ENCODE peak calls at places on chromosomes 13 and 19, in nine cellular contexts. M, U, V, B, T, K, Q, I and D are unnamed samples.

GRCh38 chr13:46554971-46555370 is 2.0 kb downstream of the LRCH1 start:
- DNase-seq in M (no peak), U (no peak), V (peak), B (no peak), T (no peak), K (no peak), Q (no peak), I (no peak), D (no peak)

GRCh38 chr19:53624776-53625540 is 6.8 kb upstream of the DPRX start:
- DNase-seq in M (no peak), U (no peak), V (no peak), B (no peak), T (no peak), K (no peak), Q (no peak), I (no peak), D (no peak)

GRCh38 chr13:31793246-31793645 is 53.9 kb downstream of the RXFP2 start:
- DNase-seq in M (no peak), U (no peak), V (peak), B (no peak), T (no peak), K (no peak), Q (no peak), I (no peak), D (peak)

GRCh38 chr13:85266771-85267170 is 532.4 kb downstream of the SLITRK6 start:
- DNase-seq in M (no peak), U (no peak), V (no peak), B (no peak), T (no peak), K (no peak), Q (no peak), I (no peak), D (no peak)

GRCh38 chr13:58907347-58907746 is 1256.4 kb downstream of the DIAPH3 start:
- DNase-seq in M (no peak), U (no peak), V (no peak), B (no peak), T (no peak), K (no peak), Q (no peak), I (peak), D (no peak)

GRCh38 chr19:10089801-10090375 is 3.8 kb downstream of the SHFL start:
- DNase-seq in M (no peak), U (no peak), V (no peak), B (no peak), T (no peak), K (no peak), Q (no peak), I (no peak), D (no peak)

GRCh38 chr13:81406022-81406421 is 1065.1 kb upstream of the SPRY2 start:
- DNase-seq in M (no peak), U (no peak), V (no peak), B (no peak), T (no peak), K (no peak), Q (no peak), I (no peak), D (no peak)

GRCh38 chr13:99970761-99971575 is 599 bp downstream of the ZIC5 start:
- DNase-seq in M (no peak), U (no peak), V (no peak), B (no peak), T (no peak), K (no peak), Q (no peak), I (no peak), D (no peak)

GRCh38 chr13:43285891-43286602 is 262.7 kb downstream of the DNAJC15 start:
- DNase-seq in M (no peak), U (peak), V (no peak), B (no peak), T (no peak), K (no peak), Q (no peak), I (no peak), D (no peak)

GRCh38 chr19:49556412-49557398 is 23.7 kb downstream of the NOSIP start:
- DNase-seq in M (peak), U (no peak), V (no peak), B (no peak), T (no peak), K (no peak), Q (peak), I (no peak), D (no peak)

GRCh38 chr13:98509271-98510155 is 67.4 kb downstream of the STK24 start:
- DNase-seq in M (no peak), U (peak), V (peak), B (peak), T (peak), K (peak), Q (peak), I (peak), D (no peak)

GRCh38 chr13:60230593-60230992 is 66.9 kb upstream of the DIAPH3 start:
- DNase-seq in M (no peak), U (no peak), V (no peak), B (no peak), T (no peak), K (no peak), Q (no peak), I (peak), D (no peak)

GRCh38 chr13:102128216-102128800 is 273.5 kb downstream of the FGF14 start:
- DNase-seq in M (no peak), U (no peak), V (no peak), B (no peak), T (no peak), K (no peak), Q (no peak), I (no peak), D (no peak)

GRCh38 chr13:45048890-45049407 is 59.6 kb downstream of the GPALPP1 start:
- DNase-seq in M (no peak), U (no peak), V (no peak), B (no peak), T (no peak), K (no peak), Q (no peak), I (no peak), D (no peak)

GRCh38 chr19:37997911-37998344 is 90.9 kb downstream of the SIPA1L3 start:
- DNase-seq in M (peak), U (no peak), V (peak), B (no peak), T (no peak), K (no peak), Q (no peak), I (peak), D (no peak)

GRCh38 chr19:4373601-4374441 is 26.5 kb downstream of the SH3GL1 start:
- DNase-seq in M (no peak), U (peak), V (no peak), B (peak), T (peak), K (no peak), Q (no peak), I (peak), D (no peak)

GRCh38 chr13:41178040-41178439 is 16.3 kb downstream of the KBTBD7 start:
- DNase-seq in M (no peak), U (no peak), V (no peak), B (no peak), T (no peak), K (no peak), Q (no peak), I (peak), D (no peak)

GRCh38 chr13:66673401-66673800 is 556.7 kb downstream of the PCDH9 start:
- DNase-seq in M (no peak), U (no peak), V (no peak), B (no peak), T (no peak), K (no peak), Q (no peak), I (peak), D (no peak)

GRCh38 chr13:22091222-22091970 is 420.5 kb downstream of the FGF9 start:
- DNase-seq in M (no peak), U (no peak), V (no peak), B (no peak), T (no peak), K (no peak), Q (no peak), I (peak), D (no peak)

GRCh38 chr13:27177852-27178251 is 6.2 kb upstream of the USP12 start:
- DNase-seq in M (no peak), U (no peak), V (no peak), B (no peak), T (no peak), K (no peak), Q (no peak), I (no peak), D (no peak)
- TF ChIP-seq CTCF in M (no peak), U (no peak), V (no peak), B (no peak), T (no peak), K (no peak), Q (no peak), I (no peak), D (no peak)

GRCh38 chr19:47133021-47133471 is 2.4 kb downstream of the SAE1 start:
- DNase-seq in M (no peak), U (no peak), V (no peak), B (no peak), T (no peak), K (no peak), Q (no peak), I (no peak), D (no peak)

GRCh38 chr19:47129579-47129978 is 1.1 kb upstream of the SAE1 start:
- DNase-seq in M (no peak), U (no peak), V (no peak), B (no peak), T (no peak), K (no peak), Q (no peak), I (no peak), D (no peak)

GRCh38 chr19:47130589-47131168 is at the start of gene SAE1:
- DNase-seq in M (peak), U (peak), V (peak), B (peak), T (peak), K (peak), Q (peak), I (peak), D (peak)

GRCh38 chr19:47132522-47132852 is 1.9 kb downstream of the SAE1 start:
- DNase-seq in M (no peak), U (no peak), V (no peak), B (no peak), T (no peak), K (no peak), Q (no peak), I (no peak), D (no peak)

DNA sequence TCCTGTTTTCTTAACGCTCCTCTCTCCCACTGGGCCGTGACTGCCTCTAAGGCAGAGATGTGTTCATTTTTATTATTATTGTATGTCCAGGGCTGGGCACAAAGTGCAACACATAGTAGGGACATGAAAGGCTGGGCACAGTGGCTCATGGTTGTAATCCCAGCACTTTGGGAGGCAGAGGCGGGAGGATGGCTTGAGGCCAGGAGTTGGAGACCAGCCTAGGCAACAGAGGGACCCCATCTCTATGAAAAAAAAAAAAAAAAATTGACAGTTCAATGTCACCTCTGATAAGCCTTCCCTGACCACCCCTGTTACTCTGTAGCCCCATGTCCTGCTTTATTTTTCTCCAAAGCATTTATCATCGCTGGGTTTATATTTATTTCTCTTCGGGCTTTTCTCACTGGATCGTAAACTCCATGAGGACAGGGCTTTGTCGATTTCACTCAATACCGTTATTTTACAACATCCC is 481 bp upstream of the SAE1 start:
- DNase-seq in M (no peak), U (no peak), V (no peak), B (no peak), T (no peak), K (no peak), Q (no peak), I (no peak), D (no peak)
- H3K4me3 ChIP-seq in M (no peak), U (peak), V (no peak), B (no peak), T (no peak), K (peak), Q (peak), I (no peak), D (no peak)

GRCh38 chr13:112392719-112393118 is 16.6 kb downstream of the SPACA7 start:
- DNase-seq in M (no peak), U (no peak), V (no peak), B (no peak), T (no peak), K (no peak), Q (no peak), I (no peak), D (no peak)
- TF ChIP-seq CTCF in M (no peak), U (no peak), V (no peak), B (no peak), T (no peak), K (no peak), Q (no peak), I (no peak), D (no peak)

GRCh38 chr13:75873499-75873898 is 237.4 kb downstream of the LMO7 start:
- DNase-seq in M (no peak), U (no peak), V (no peak), B (no peak), T (no peak), K (no peak), Q (no peak), I (no peak), D (no peak)

GRCh38 chr13:75869981-75870380 is 233.9 kb downstream of the LMO7 start:
- DNase-seq in M (no peak), U (no peak), V (no peak), B (no peak), T (no peak), K (no peak), Q (no peak), I (no peak), D (no peak)

GRCh38 chr13:75870397-75870801 is 234.3 kb downstream of the LMO7 start:
- DNase-seq in M (no peak), U (peak), V (peak), B (no peak), T (no peak), K (no peak), Q (no peak), I (peak), D (no peak)

GRCh38 chr13:75872970-75873369 is 236.8 kb downstream of the LMO7 start:
- DNase-seq in M (no peak), U (no peak), V (no peak), B (no peak), T (no peak), K (no peak), Q (no peak), I (no peak), D (no peak)

DNA sequence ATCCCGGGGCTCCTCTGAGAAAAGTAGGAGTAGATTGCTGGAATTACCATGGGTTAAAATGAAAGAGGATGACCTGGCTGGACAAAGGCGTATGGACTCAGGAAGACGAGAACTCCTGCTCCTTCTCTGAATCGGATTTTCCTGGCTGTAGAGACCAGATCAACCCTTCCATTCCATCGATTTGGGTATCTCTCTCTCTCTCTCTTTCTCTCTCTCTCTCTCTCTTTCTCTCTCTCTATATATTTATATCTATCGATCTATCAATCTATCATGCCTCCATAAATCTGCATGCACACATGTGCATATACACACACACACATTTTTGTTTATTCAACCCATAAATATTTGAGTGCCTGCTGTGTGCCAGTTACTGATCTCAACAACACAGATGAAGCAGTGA is 234.9 kb downstream of the LMO7 start:
- DNase-seq in M (no peak), U (no peak), V (no peak), B (no peak), T (no peak), K (no peak), Q (no peak), I (no peak), D (no peak)
- H3K4me3 ChIP-seq in M (no peak), U (peak), V (peak), B (no peak), T (no peak), K (peak), Q (no peak), I (no peak), D (peak)

GRCh38 chr13:52738719-52739467 is 727 bp downstream of the CNMD start:
- DNase-seq in M (peak), U (no peak), V (peak), B (peak), T (no peak), K (no peak), Q (peak), I (peak), D (no peak)
- TF ChIP-seq CTCF in M (peak), U (peak), V (peak), B (peak), T (no peak), K (no peak), Q (peak), I (peak), D (no peak)

DNA sequence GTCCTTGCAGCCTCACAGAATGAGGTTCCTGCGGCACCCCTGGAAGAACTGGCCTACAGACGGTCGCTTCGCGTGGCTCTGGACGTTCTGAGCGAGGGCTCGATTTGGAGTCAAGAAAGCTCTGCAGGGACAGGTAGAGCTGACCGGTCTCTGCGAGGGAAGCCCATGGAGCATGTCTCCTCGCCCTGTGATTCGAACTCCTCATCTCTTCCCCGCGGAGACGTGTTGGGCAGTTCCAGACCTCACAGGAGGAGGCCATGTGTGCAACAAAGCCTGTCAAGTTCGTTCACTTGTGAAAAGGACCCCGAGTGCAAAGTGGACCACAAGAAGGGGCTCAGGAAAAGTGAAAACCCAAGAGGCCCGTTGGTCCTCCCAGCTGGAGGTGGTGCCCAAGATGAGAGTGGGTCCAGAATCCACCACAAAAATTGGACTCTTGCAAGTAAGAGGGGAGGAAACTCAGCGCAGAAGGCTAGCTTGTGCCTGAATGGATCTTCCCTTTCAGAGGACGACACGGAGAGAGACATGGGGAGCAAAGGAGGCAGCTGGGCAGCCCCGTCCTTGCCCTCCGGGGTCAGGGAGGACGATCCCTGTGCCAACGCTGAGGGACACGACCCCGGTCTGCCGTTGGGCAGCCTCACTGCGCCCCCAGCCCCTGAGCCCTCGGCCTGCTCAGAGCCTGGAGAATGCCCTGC is 23.4 kb upstream of the NDUFS7 start:
- DNase-seq in M (no peak), U (no peak), V (no peak), B (no peak), T (no peak), K (no peak), Q (no peak), I (no peak), D (no peak)
- H3K4me3 ChIP-seq in M (no peak), U (peak), V (no peak), B (no peak), T (no peak), K (peak), Q (no peak), I (no peak), D (no peak)

DNA sequence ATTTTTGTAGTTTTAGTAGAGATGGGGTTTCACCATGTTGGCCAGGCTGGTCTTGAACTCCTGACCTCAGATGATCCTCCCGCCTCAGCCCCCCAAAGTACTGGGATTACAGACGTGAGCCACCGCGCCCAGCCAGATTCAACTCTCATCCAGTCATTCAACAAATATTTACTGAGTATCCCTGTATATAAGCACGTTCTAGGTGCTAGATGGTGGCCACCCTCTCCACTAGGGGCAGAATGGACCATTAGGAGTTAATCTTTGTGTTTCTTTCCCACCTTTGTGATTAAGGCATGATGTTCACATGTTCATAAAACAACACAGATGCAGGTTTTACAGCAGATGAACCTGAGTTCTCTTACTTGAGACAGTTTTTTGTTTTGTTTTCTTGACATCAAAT is 7.3 kb downstream of the SHKBP1 start:
- DNase-seq in M (no peak), U (no peak), V (no peak), B (no peak), T (no peak), K (no peak), Q (no peak), I (no peak), D (no peak)
- TF ChIP-seq CTCF in M (no peak), U (no peak), V (peak), B (no peak), T (no peak), K (no peak), Q (no peak), I (peak), D (no peak)

GRCh38 chr13:27379694-27380596 is 44.5 kb upstream of the GTF3A start:
- DNase-seq in M (peak), U (peak), V (peak), B (no peak), T (peak), K (no peak), Q (peak), I (peak), D (no peak)
- H3K4me3 ChIP-seq in M (no peak), U (no peak), V (no peak), B (no peak), T (no peak), K (no peak), Q (no peak), I (no peak), D (no peak)

GRCh38 chr19:15379996-15380647 is 535 bp upstream of the AKAP8 start:
- DNase-seq in M (peak), U (peak), V (peak), B (peak), T (no peak), K (no peak), Q (no peak), I (peak), D (peak)
- TF ChIP-seq CTCF in M (no peak), U (no peak), V (no peak), B (no peak), T (no peak), K (no peak), Q (no peak), I (no peak), D (no peak)